ENCODE peak calls at places on chromosomes 3 and 15, in four cellular contexts. One of them, this sample, is unnamed.

GRCh38 chr15:81939604-81940440 is 106.0 kb downstream of the MEX3B start:
- DNase-seq in GM12878: no peak
- DNase-seq in K562: peak
- DNase-seq in H1: peak
- DNase-seq in this sample: peak

GRCh38 chr3:25182794-25183193 is 245.3 kb upstream of the RARB start:
- DNase-seq in GM12878: no peak
- DNase-seq in K562: no peak
- DNase-seq in H1: no peak
- DNase-seq in this sample: no peak

GRCh38 chr3:123799544-123800351 is 84.4 kb downstream of the MYLK start:
- DNase-seq in GM12878: no peak
- DNase-seq in K562: no peak
- DNase-seq in H1: no peak
- DNase-seq in this sample: no peak

GRCh38 chr15:55282284-55282833 is 7.3 kb downstream of the RAB27A start:
- DNase-seq in GM12878: no peak
- DNase-seq in K562: peak
- DNase-seq in H1: no peak
- DNase-seq in this sample: no peak

GRCh38 chr3:194908972-194909371 is 223.3 kb downstream of the FAM43A start:
- DNase-seq in GM12878: no peak
- DNase-seq in K562: no peak
- DNase-seq in H1: no peak
- DNase-seq in this sample: no peak

GRCh38 chr3:31831526-31832034 is 149.5 kb downstream of the OSBPL10 start:
- DNase-seq in GM12878: no peak
- DNase-seq in K562: no peak
- DNase-seq in H1: no peak
- DNase-seq in this sample: no peak

GRCh38 chr15:55742927-55743614 is at the start of gene PRTG:
- DNase-seq in GM12878: no peak
- DNase-seq in K562: peak
- DNase-seq in H1: no peak
- DNase-seq in this sample: no peak

GRCh38 chr15:41861736-41862356 is 23.2 kb downstream of the PLA2G4B start:
- DNase-seq in GM12878: no peak
- DNase-seq in K562: no peak
- DNase-seq in H1: no peak
- DNase-seq in this sample: no peak

GRCh38 chr3:100954990-100955389 is 38.2 kb downstream of the ABI3BP start:
- DNase-seq in GM12878: no peak
- DNase-seq in K562: no peak
- DNase-seq in H1: no peak
- DNase-seq in this sample: no peak

GRCh38 chr3:94269763-94270162 is 206.9 kb downstream of the NSUN3 start:
- DNase-seq in GM12878: no peak
- DNase-seq in K562: no peak
- DNase-seq in H1: no peak
- DNase-seq in this sample: no peak

GRCh38 chr15:70186152-70186551 is 88.4 kb upstream of the TLE3 start:
- DNase-seq in GM12878: no peak
- DNase-seq in K562: no peak
- DNase-seq in H1: no peak
- DNase-seq in this sample: no peak

GRCh38 chr3:127064391-127065137 is 81.6 kb downstream of the PLXNA1 start:
- DNase-seq in GM12878: no peak
- DNase-seq in K562: no peak
- DNase-seq in H1: no peak
- DNase-seq in this sample: peak

GRCh38 chr3:39383190-39383912 is at the start of gene SLC25A38:
- DNase-seq in GM12878: no peak
- DNase-seq in K562: peak
- DNase-seq in H1: peak
- DNase-seq in this sample: peak

GRCh38 chr3:51887620-51888019 is 12.2 kb upstream of the IQCF5 start:
- DNase-seq in GM12878: no peak
- DNase-seq in K562: no peak
- DNase-seq in H1: no peak
- DNase-seq in this sample: no peak

GRCh38 chr15:89997079-89997478 is 4.0 kb upstream of the ZNF710 start:
- DNase-seq in GM12878: no peak
- DNase-seq in K562: no peak
- DNase-seq in H1: no peak
- DNase-seq in this sample: no peak

GRCh38 chr3:114447950-114448479 is 154.2 kb downstream of the TIGIT start:
- DNase-seq in GM12878: no peak
- DNase-seq in K562: no peak
- DNase-seq in H1: no peak
- DNase-seq in this sample: no peak

GRCh38 chr3:129615751-129616281 is 9.3 kb upstream of the PLXND1 start:
- DNase-seq in GM12878: no peak
- DNase-seq in K562: no peak
- DNase-seq in H1: no peak
- DNase-seq in this sample: no peak

GRCh38 chr3:129614927-129615363 is 8.5 kb upstream of the PLXND1 start:
- DNase-seq in GM12878: no peak
- DNase-seq in K562: peak
- DNase-seq in H1: no peak
- DNase-seq in this sample: no peak

GRCh38 chr3:129617381-129618185 is 11.1 kb upstream of the PLXND1 start:
- DNase-seq in GM12878: no peak
- DNase-seq in K562: no peak
- DNase-seq in H1: no peak
- DNase-seq in this sample: no peak

GRCh38 chr3:129616713-129617112 is 10.2 kb upstream of the PLXND1 start:
- DNase-seq in GM12878: no peak
- DNase-seq in K562: no peak
- DNase-seq in H1: no peak
- DNase-seq in this sample: no peak

DNA sequence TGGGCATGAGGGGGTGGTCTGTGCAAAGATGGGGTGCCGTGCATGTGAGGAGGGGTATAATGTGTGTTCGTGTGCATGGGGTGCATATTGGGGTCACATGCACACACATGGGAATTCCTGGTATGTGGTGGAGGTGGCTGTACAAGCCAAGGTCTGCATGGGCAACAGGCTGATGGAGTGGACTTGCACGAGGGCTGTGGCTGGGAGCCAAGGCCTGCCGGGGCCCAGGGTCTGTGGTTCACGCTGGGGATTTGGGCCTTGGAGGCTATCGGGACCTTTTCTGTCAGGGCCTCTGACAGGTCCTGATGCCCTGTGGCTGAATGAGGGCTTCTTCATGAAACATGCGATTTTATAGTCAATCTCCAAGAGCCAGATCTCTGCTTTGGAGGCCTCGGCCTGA is 9.8 kb upstream of the PLXND1 start:
- DNase-seq in GM12878: no peak
- DNase-seq in K562: no peak
- DNase-seq in H1: no peak
- DNase-seq in this sample: no peak
- TF ChIP-seq EGR1 in GM12878: no peak
- TF ChIP-seq EGR1 in K562: no peak
- TF ChIP-seq EGR1 in H1: no peak
- TF ChIP-seq EGR1 in this sample: no peak

GRCh38 chr15:98548172-98548971 is 100.0 kb upstream of the IGF1R start:
- DNase-seq in GM12878: no peak
- DNase-seq in K562: no peak
- DNase-seq in H1: peak
- DNase-seq in this sample: no peak
- TF ChIP-seq EZH2 in GM12878: no peak
- TF ChIP-seq EZH2 in K562: no peak
- TF ChIP-seq EZH2 in H1: peak
- TF ChIP-seq EZH2 in this sample: no peak

DNA sequence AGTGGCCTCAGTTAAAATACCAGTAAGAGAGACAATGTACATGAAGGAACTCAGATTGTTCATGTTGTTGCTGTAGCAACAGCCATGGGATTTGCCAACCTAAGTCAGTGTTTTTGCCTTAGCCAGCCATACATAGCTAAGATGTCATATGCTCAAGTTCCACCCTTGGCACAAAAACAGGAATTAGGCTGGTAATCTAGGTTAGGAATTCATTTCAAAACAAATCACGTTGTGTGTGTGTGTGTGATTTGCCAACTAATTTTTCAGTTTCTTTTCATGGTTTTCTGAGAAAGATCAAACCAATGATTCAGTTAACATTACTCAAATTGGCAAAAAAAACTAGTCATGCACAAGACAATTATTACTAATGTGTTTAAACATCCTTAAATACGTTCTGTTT is 143.7 kb upstream of the KCNMB2 start:
- DNase-seq in GM12878: no peak
- DNase-seq in K562: no peak
- DNase-seq in H1: no peak
- DNase-seq in this sample: no peak
- TF ChIP-seq EGR1 in GM12878: no peak
- TF ChIP-seq EGR1 in K562: no peak
- TF ChIP-seq EGR1 in H1: no peak
- TF ChIP-seq EGR1 in this sample: no peak

GRCh38 chr3:138945646-138946553 is 1.0 kb downstream of the FOXL2 start:
- DNase-seq in GM12878: no peak
- DNase-seq in K562: peak
- DNase-seq in H1: no peak
- DNase-seq in this sample: no peak
- TF ChIP-seq EZH2 in GM12878: no peak
- TF ChIP-seq EZH2 in K562: no peak
- TF ChIP-seq EZH2 in H1: peak
- TF ChIP-seq EZH2 in this sample: no peak

DNA sequence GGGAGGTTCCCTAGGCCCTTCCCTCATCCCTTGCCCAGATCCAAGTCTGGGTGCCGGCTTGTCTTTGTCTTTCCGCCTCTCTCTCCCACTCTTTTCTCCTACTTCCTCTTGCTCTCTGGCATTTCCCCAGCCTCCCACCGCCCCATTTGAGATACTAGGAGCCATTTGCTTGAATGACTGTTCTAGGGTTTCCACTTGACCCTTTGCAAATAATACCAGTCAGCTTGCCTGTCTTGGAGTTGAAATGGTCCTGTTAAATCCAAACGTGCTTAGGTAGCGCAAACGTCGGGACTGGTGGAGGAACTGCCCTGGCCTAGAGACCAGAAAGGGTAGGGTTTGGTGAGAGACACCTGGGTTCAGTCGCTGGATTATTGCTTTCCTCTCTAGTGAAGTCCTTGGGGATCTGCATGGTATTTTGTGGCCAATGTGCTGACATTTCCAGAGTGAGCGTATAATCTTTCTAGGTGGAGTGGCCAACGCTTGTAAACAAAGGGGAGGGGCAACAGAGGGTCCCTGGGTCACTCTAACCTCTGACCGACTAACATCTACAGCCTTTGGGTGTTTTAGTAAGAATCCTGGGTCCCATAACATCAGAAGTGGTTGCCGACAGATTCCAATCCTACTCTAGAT is 10.7 kb downstream of the ZIC1 start:
- DNase-seq in GM12878: no peak
- DNase-seq in K562: no peak
- DNase-seq in H1: no peak
- DNase-seq in this sample: no peak
- TF ChIP-seq EGR1 in GM12878: no peak
- TF ChIP-seq EGR1 in K562: no peak
- TF ChIP-seq EGR1 in H1: no peak
- TF ChIP-seq EGR1 in this sample: no peak

This sample was measured in HCT116.